ENCODE peak calls at places on chromosome 2, in five cellular contexts. Y, O, R, E and X are unnamed samples.

GRCh38 chr2:23380562-23381065 is 4.4 kb upstream of the KLHL29 start:
- DNase-seq in Y (peak), O (no peak), R (no peak), E (no peak), X (peak)

GRCh38 chr2:204023088-204023487 is 86.5 kb downstream of the ICOS start:
- DNase-seq in Y (no peak), O (no peak), R (no peak), E (no peak), X (no peak)

GRCh38 chr2:36197192-36197591 is 158.4 kb upstream of the CRIM1 start:
- DNase-seq in Y (no peak), O (no peak), R (no peak), E (no peak), X (no peak)

GRCh38 chr2:226831266-226831665 is 4.6 kb upstream of the RHBDD1 start:
- DNase-seq in Y (no peak), O (no peak), R (no peak), E (no peak), X (no peak)

GRCh38 chr2:238119756-238120462 is 18.6 kb upstream of the KLHL30 start:
- DNase-seq in Y (peak), O (no peak), R (no peak), E (no peak), X (no peak)

GRCh38 chr2:46963961-46964673 is 48.5 kb upstream of the MCFD2 start:
- DNase-seq in Y (no peak), O (no peak), R (no peak), E (no peak), X (no peak)

GRCh38 chr2:97995026-97995733 is 568 bp downstream of the TMEM131 start:
- DNase-seq in Y (peak), O (peak), R (peak), E (peak), X (peak)

GRCh38 chr2:61460168-61460567 is 10.7 kb downstream of the USP34 start:
- DNase-seq in Y (no peak), O (no peak), R (no peak), E (no peak), X (no peak)

GRCh38 chr2:229725716-229726346 is 11.5 kb upstream of the DNER start:
- DNase-seq in Y (no peak), O (no peak), R (no peak), E (no peak), X (no peak)

GRCh38 chr2:174787485-174788205 is 23.4 kb upstream of the CHRNA1 start:
- DNase-seq in Y (no peak), O (no peak), R (no peak), E (no peak), X (no peak)

GRCh38 chr2:234444888-234445287 is 52.0 kb downstream of the ARL4C start:
- DNase-seq in Y (no peak), O (peak), R (no peak), E (no peak), X (peak)

GRCh38 chr2:69888451-69888850 is 5.3 kb upstream of the SNRNP27 start:
- DNase-seq in Y (no peak), O (no peak), R (no peak), E (no peak), X (no peak)

DNA sequence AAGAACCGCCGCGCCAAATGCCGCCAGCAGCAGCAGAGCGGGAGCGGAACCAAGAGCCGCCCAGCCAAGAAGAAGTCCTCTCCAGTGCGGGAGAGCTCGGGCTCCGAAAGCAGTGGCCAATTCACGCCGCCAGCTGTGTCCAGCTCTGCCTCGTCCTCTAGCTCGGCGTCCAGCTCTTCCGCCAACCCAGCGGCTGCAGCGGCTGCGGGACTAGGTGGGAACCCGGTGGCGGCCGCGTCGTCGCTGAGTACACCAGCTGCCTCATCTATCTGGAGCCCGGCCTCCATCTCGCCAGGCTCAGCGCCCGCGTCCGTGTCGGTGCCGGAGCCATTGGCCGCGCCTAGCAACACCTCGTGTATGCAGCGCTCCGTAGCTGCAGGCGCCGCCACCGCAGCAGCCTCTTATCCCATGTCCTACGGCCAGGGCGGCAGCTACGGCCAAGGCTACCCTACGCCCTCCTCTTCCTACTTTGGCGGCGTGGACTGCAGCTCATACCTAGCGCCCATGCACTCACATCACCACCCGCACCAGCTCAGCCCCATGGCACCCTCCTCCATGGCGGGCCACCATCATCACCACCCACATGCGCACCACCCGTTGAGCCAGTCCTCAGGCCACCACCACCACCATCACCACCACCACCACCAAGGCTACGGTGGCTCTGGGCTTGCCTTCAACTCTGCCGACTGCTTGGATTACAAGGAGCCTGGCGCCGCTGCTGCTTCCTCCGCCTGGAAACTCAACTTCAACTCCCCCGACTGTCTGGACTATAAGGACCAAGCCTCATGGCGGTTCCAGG is 5.1 kb downstream of the OTX1 start:
- DNase-seq in Y (peak), O (no peak), R (no peak), E (no peak), X (no peak)
- H3K4me3 ChIP-seq in Y (peak), O (no peak), R (no peak), E (no peak), X (no peak)

DNA sequence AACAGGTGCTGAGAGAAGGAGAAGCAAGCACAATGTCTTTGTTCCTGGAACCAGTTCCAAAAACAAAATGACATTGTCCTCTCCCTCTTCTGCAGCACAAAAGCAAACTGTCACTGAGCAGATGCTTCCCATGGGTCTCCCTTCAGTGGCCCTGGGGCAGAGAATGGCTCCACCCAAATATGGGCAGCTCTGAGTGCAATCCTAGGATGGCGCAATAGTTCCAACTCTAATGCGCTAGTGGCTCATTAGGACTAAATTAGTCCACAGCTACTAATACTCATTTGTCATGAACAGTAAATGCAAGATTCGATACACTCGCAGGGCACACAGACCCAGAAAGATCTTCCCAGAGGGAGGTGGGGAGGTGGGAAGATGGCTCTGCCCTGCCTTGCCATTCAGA is 205.2 kb upstream of the CHAC2 start:
- DNase-seq in Y (no peak), O (no peak), R (no peak), E (no peak), X (no peak)
- H3K4me3 ChIP-seq in Y (no peak), O (no peak), R (no peak), E (no peak), X (no peak)

GRCh38 chr2:64819774-64820688 is 166.3 kb upstream of the SERTAD2 start:
- DNase-seq in Y (no peak), O (no peak), R (no peak), E (no peak), X (no peak)

GRCh38 chr2:64820901-64821300 is 167.2 kb upstream of the SERTAD2 start:
- DNase-seq in Y (no peak), O (no peak), R (no peak), E (no peak), X (no peak)

GRCh38 chr2:64818650-64819032 is 164.9 kb upstream of the SERTAD2 start:
- DNase-seq in Y (no peak), O (no peak), R (no peak), E (no peak), X (no peak)

GRCh38 chr2:64817453-64817852 is 163.7 kb upstream of the SERTAD2 start:
- DNase-seq in Y (no peak), O (no peak), R (no peak), E (no peak), X (no peak)

DNA sequence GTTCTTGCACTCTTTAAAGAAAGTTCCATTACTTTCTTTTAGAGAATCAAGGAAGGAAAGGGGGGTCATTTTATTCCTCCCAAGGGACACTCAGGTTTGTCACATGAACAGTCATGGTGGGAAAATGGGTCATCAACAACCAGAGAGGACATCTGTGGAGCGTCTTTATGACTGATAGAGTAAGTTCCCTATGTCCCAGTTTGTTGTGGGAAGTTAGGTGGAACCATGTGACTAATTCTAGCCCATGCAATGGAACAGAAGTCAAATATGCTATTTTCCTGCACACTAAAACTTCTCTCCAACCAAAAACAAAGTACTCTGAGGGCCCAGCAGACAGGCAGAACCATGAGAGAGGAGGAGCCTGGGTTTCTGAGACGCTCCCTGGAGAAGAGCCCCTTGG is 165.7 kb upstream of the SERTAD2 start:
- DNase-seq in Y (no peak), O (no peak), R (no peak), E (no peak), X (no peak)
- H3K4me3 ChIP-seq in Y (no peak), O (no peak), R (no peak), E (no peak), X (no peak)

GRCh38 chr2:143241403-143242088 is 112.3 kb downstream of the ARHGAP15 start:
- DNase-seq in Y (no peak), O (no peak), R (no peak), E (no peak), X (no peak)
- H3K4me3 ChIP-seq in Y (no peak), O (no peak), R (no peak), E (no peak), X (no peak)

GRCh38 chr2:121492409-121492808 is 38.3 kb upstream of the RNU4ATAC start:
- DNase-seq in Y (no peak), O (no peak), R (no peak), E (no peak), X (no peak)

GRCh38 chr2:121489284-121489683 is 41.4 kb upstream of the RNU4ATAC start:
- DNase-seq in Y (no peak), O (no peak), R (no peak), E (no peak), X (no peak)

GRCh38 chr2:121491566-121491965 is 39.1 kb upstream of the RNU4ATAC start:
- DNase-seq in Y (no peak), O (no peak), R (no peak), E (no peak), X (no peak)

GRCh38 chr2:121489944-121490585 is 40.6 kb upstream of the RNU4ATAC start:
- DNase-seq in Y (no peak), O (no peak), R (no peak), E (no peak), X (no peak)

GRCh38 chr2:121490734-121491133 is 39.9 kb upstream of the RNU4ATAC start:
- DNase-seq in Y (no peak), O (no peak), R (no peak), E (no peak), X (no peak)
- H3K4me3 ChIP-seq in Y (no peak), O (no peak), R (no peak), E (no peak), X (no peak)

DNA sequence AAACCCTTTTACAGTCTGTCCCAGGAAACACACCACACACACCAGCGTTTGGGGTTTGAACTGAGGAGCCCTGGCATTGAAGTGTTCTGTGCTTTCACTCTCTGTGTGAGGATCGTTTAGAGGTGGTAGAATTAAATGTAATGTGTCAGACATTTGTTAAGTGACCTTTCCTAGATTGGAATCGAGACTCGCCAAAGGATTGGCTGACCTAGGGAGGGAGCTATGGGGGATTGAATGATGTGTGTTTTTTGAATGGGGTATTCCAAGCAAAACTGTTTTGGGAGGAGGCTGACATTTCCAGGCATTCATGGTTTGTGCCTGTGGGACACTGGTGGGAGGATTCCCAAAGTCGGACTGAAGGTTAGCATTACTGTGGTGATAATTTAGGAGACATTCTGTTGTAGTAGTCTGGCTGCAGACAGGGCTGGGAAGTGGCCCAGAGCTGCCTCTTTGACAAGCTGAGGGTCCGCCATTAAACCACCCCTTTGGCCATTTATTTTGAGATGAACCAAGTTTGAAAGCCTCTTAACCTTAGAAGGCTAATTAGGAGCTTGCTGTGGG is 1.7 kb downstream of the MYO1B start:
- DNase-seq in Y (peak), O (no peak), R (no peak), E (no peak), X (no peak)
- H3K4me3 ChIP-seq in Y (peak), O (no peak), R (peak), E (no peak), X (no peak)

GRCh38 chr2:233056961-233057605 is 3.1 kb upstream of the INPP5D start:
- DNase-seq in Y (no peak), O (no peak), R (no peak), E (no peak), X (no peak)

GRCh38 chr2:233059547-233059796 is 670 bp upstream of the INPP5D start:
- DNase-seq in Y (no peak), O (no peak), R (no peak), E (peak), X (no peak)

GRCh38 chr2:233060500-233061006 is 411 bp downstream of the INPP5D start:
- DNase-seq in Y (no peak), O (peak), R (no peak), E (no peak), X (no peak)

GRCh38 chr2:233059797-233060499 is at the start of gene INPP5D:
- DNase-seq in Y (peak), O (peak), R (no peak), E (no peak), X (peak)

DNA sequence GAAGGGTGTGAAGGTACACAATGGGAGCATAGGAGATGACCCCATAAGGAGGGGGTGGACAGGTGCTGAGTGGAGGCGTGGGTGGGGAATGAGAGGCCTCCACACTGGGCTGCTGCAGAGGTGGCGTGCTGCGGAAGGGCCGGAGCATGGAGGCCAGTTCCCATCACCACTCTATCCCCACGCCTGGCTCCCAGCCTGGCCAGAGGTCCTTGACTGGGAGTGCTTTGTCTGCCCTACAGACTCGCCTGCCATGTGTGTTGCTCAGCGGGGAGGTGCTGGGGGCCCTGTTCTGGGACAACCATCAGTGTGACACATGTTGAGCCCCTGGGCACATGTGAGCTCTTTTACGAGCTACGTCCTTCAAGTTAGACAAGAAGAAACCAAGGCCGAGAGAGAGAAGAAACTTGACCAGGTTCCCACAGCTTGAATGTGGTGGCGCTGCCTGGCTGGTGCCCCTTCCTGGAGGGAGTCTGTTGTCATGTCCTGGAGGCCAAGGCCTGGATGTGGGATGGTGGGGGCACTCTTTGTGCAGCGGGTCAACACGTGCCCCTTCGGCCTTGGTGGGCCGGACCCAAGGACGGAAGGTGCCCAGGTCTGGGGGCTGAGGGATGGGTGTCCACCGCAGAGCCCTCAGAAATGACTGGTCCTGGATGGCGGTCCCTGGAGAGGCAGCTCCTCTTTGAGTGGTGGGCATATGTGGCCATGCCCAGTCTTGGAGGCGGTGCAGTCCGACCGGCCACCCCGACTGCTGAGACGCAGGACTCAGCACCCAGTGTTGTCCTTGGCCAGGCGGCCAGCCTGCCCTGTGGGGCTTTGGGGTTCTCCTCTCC is 1.2 kb upstream of the INPP5D start:
- DNase-seq in Y (no peak), O (no peak), R (no peak), E (no peak), X (no peak)
- H3K4me3 ChIP-seq in Y (no peak), O (no peak), R (no peak), E (no peak), X (no peak)

DNA sequence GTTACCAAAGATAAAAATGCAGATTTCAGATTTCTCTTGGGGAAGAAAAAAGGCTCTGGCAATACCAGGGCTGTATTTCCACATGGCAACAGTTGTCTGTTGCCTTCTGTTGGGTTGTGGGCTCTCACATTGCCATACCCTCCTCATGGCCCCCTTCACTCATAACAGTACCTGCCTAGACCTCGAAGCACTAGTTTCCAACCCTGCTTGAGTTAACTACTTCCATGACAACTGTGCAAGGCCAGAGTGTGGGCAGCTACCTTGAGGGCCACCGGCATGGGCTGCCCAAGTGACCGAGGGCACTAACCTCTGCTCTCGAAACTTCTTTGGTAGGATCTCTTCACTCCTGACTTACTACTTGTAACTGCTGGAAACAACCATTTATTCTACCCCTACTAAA is 2.5 kb upstream of the ACTR3 start:
- DNase-seq in Y (no peak), O (no peak), R (no peak), E (no peak), X (no peak)
- H3K4me3 ChIP-seq in Y (no peak), O (no peak), R (no peak), E (no peak), X (no peak)

GRCh38 chr2:183530333-183530901 is 406.2 kb downstream of the NUP35 start:
- DNase-seq in Y (no peak), O (no peak), R (no peak), E (no peak), X (no peak)

GRCh38 chr2:183536714-183537113 is 412.5 kb downstream of the NUP35 start:
- DNase-seq in Y (no peak), O (no peak), R (no peak), E (no peak), X (no peak)

GRCh38 chr2:183533021-183533420 is 408.8 kb downstream of the NUP35 start:
- DNase-seq in Y (no peak), O (no peak), R (no peak), E (no peak), X (no peak)

DNA sequence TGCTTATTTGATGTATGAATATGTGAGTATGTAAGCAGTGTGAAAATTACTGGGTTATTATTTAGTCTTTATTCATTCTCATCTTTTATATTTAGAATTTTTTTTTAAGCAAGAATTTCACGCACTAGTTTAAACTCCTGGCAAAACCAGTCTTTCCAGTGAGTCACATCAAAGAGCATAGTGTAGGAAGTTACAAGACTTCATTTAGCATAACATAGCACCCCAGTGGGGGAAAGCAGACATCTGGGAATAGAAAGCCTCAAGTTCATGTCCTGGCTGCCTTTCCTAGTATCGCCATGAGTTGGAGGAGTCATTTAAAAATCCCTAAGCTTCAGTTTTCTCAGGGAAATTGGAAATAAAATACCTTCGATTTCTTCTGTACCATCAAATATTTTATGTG is 408.3 kb downstream of the NUP35 start:
- DNase-seq in Y (no peak), O (no peak), R (no peak), E (no peak), X (no peak)
- H3K4me3 ChIP-seq in Y (no peak), O (no peak), R (no peak), E (no peak), X (no peak)